ENCODE peak calls at places on chromosomes 13 and 19, in six cellular contexts. X, P, T, V, B and D are unnamed samples.

GRCh38 chr13:73691891-73692290 is 442.3 kb downstream of the KLF12 start:
- DNase-seq in X (no peak), P (no peak), T (no peak), V (no peak), B (no peak), D (no peak)

GRCh38 chr19:43950834-43951626 is at the start of gene ZNF221:
- DNase-seq in X (peak), P (peak), T (peak), V (peak), B (peak), D (peak)

GRCh38 chr13:93037780-93038179 is 188.8 kb upstream of the GPC6 start:
- DNase-seq in X (no peak), P (no peak), T (no peak), V (no peak), B (no peak), D (no peak)

GRCh38 chr13:80778302-80778701 is 437.4 kb upstream of the SPRY2 start:
- DNase-seq in X (no peak), P (no peak), T (no peak), V (no peak), B (no peak), D (no peak)

GRCh38 chr13:97445504-97446187 is 11.7 kb downstream of the RAP2A start:
- DNase-seq in X (no peak), P (no peak), T (no peak), V (no peak), B (no peak), D (no peak)

GRCh38 chr13:71922191-71922590 is 55.2 kb upstream of the DACH1 start:
- DNase-seq in X (no peak), P (peak), T (no peak), V (no peak), B (no peak), D (no peak)

GRCh38 chr13:20051366-20051765 is 92.8 kb downstream of the ZMYM2 start:
- DNase-seq in X (no peak), P (no peak), T (no peak), V (no peak), B (no peak), D (no peak)

GRCh38 chr13:61765181-61765742 is 349.6 kb upstream of the PCDH20 start:
- DNase-seq in X (no peak), P (no peak), T (no peak), V (no peak), B (no peak), D (no peak)

GRCh38 chr19:13097331-13098258 is 5.1 kb downstream of the LYL1 start:
- DNase-seq in X (no peak), P (no peak), T (peak), V (no peak), B (no peak), D (no peak)

GRCh38 chr19:49983645-49984229 is 22.8 kb upstream of the SIGLEC11 start:
- DNase-seq in X (peak), P (peak), T (peak), V (peak), B (peak), D (peak)

GRCh38 chr19:48631254-48631653 is 5.9 kb downstream of the DBP start:
- DNase-seq in X (no peak), P (no peak), T (no peak), V (no peak), B (no peak), D (no peak)

GRCh38 chr19:2363419-2363818 is 3.4 kb downstream of the TMPRSS9 start:
- DNase-seq in X (no peak), P (no peak), T (no peak), V (no peak), B (no peak), D (no peak)

GRCh38 chr19:41616785-41617621 is 9.9 kb downstream of the CEACAM4 start:
- DNase-seq in X (no peak), P (peak), T (no peak), V (no peak), B (no peak), D (no peak)

GRCh38 chr19:1823539-1824251 is 11.6 kb upstream of the ATP8B3 start:
- DNase-seq in X (no peak), P (no peak), T (no peak), V (no peak), B (no peak), D (no peak)

GRCh38 chr13:51811920-51812328 is 8.0 kb upstream of the DHRS12 start:
- DNase-seq in X (no peak), P (no peak), T (no peak), V (no peak), B (no peak), D (no peak)

GRCh38 chr19:49997709-49998108 is 27.5 kb downstream of the VRK3 start:
- DNase-seq in X (no peak), P (peak), T (no peak), V (no peak), B (no peak), D (no peak)

GRCh38 chr13:33262069-33262487 is 23.5 kb downstream of the STARD13 start:
- DNase-seq in X (no peak), P (peak), T (no peak), V (no peak), B (no peak), D (no peak)

GRCh38 chr19:55146078-55146647 is 2.8 kb downstream of the TNNT1 start:
- DNase-seq in X (no peak), P (no peak), T (no peak), V (no peak), B (no peak), D (no peak)

GRCh38 chr13:114100446-114101320 is 31.7 kb downstream of the RASA3 start:
- DNase-seq in X (no peak), P (peak), T (peak), V (no peak), B (peak), D (no peak)

GRCh38 chr19:54287456-54287855 is 6.5 kb upstream of the LILRB2 start:
- DNase-seq in X (no peak), P (peak), T (no peak), V (no peak), B (no peak), D (no peak)

GRCh38 chr13:70755411-70755810 is 647.2 kb upstream of the KLHL1 start:
- DNase-seq in X (no peak), P (no peak), T (no peak), V (no peak), B (no peak), D (no peak)

GRCh38 chr19:51007488-51007887 is 6.1 kb upstream of the KLK8 start:
- DNase-seq in X (no peak), P (no peak), T (no peak), V (no peak), B (no peak), D (no peak)

GRCh38 chr19:55119053-55119452 is 1.6 kb upstream of the PPP1R12C start:
- DNase-seq in X (no peak), P (no peak), T (no peak), V (no peak), B (no peak), D (no peak)

GRCh38 chr19:3606174-3606689 is 443 bp downstream of the TBXA2R start:
- DNase-seq in X (no peak), P (no peak), T (peak), V (no peak), B (no peak), D (peak)

GRCh38 chr13:27442071-27442647 is 8.2 kb downstream of the MTIF3 start:
- DNase-seq in X (no peak), P (no peak), T (no peak), V (no peak), B (no peak), D (peak)

GRCh38 chr19:49427855-49428546 is 2.8 kb downstream of the GFY start:
- DNase-seq in X (no peak), P (no peak), T (no peak), V (no peak), B (no peak), D (no peak)

GRCh38 chr19:1863638-1864479 is 480 bp upstream of the KLF16 start:
- DNase-seq in X (peak), P (peak), T (peak), V (peak), B (peak), D (peak)

GRCh38 chr13:51849145-51850101 is 4.4 kb upstream of the TMEM272 start:
- DNase-seq in X (no peak), P (peak), T (peak), V (no peak), B (no peak), D (no peak)

GRCh38 chr13:44374348-44374712 is 706 bp downstream of the SERP2 start:
- DNase-seq in X (no peak), P (no peak), T (no peak), V (no peak), B (no peak), D (no peak)
- H3K4me3 ChIP-seq in X (no peak), P (peak), T (peak), V (no peak), B (peak), D (no peak)

DNA sequence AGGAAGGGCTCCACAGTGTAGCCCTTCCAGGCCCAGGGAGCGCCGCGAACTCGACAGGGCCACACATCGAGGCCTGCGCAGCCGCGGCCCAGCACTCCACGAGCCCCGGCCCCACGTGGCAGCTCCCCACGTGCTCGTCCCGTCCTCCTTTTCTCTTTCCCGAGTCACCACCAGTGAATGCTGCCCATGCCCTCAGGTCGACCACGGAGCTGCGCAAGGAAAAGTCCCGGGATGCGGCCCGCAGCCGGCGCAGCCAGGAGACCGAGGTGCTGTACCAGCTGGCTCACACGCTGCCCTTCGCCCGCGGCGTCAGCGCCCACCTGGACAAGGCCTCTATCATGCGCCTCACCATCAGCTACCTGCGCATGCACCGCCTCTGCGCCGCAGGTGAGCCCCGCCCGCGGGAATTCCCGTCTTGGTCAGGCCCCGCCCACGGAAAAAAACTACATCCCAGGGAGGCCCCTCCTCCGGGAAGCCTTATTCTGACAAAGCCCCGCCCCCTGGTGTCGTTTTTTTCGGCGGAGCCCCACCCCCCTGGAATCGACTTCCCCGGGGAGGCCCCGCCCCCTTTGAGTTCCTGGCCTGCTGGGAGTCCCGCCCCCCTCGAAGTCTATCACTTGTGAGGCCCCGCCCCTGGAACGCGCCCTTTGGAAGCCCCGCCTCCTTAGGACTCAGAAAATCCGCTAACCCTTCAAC is 7.0 kb downstream of the HIF3A start:
- DNase-seq in X (peak), P (no peak), T (peak), V (no peak), B (peak), D (peak)
- H3K4me3 ChIP-seq in X (no peak), P (no peak), T (peak), V (no peak), B (no peak), D (no peak)

DNA sequence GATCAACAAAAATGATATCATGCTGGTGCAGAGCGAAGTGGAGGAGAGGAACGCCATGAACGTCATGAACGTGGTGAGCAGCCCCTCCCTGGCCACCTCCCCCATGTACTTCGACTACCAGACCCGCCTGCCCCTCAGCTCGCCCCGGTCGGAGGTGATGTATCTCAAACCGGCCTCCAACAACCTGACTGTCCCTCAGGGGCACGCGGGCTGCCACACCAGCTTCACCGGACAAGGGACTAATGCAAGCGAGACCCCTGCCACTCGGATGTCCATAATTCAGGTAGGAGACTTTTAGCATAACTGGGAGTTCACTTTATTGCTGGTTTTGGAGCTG is 3.3 kb downstream of the PCDH17 start:
- DNase-seq in X (no peak), P (no peak), T (no peak), V (no peak), B (peak), D (no peak)
- H3K4me3 ChIP-seq in X (no peak), P (peak), T (peak), V (no peak), B (peak), D (no peak)

DNA sequence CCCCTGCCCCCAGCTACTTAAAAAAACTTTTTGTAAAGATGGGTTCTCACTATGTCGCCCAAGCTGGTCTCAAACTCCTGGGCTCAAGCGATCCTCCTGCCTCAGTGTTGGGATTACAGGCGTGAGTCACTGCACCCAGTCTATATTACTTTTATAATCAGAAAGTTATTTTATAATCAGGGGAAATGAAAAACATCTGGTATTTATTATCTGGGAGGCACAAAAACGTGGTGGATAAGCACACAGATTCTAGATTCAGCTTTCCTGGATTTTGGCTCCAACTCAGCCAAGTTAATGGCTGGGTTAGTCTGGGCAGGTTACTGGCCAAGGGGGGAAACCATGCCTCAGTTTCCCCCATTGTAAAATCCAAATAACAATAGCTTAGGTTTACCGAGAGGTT is 24.7 kb downstream of the KEAP1 start:
- DNase-seq in X (no peak), P (no peak), T (no peak), V (no peak), B (no peak), D (no peak)
- H3K4me3 ChIP-seq in X (no peak), P (peak), T (peak), V (peak), B (peak), D (peak)